ENCODE peak calls at places on chromosomes 4 and X, in four cellular contexts. A, H, S and J are unnamed samples. For H3K4me1, the result is how much of the 10 kb centered on the place peaks cover.

GRCh38 chr4:132396636-132397035 is 752.5 kb upstream of the PCDH10 start:
- DNase-seq in A (no peak), H (no peak), S (no peak), J (no peak)

GRCh38 chr4:55819634-55820033 is at the start of gene EXOC1L:
- DNase-seq in A (peak), H (no peak), S (no peak), J (no peak)

GRCh38 chr4:41432889-41433288 is 105.1 kb upstream of the LIMCH1 start:
- DNase-seq in A (peak), H (no peak), S (no peak), J (no peak)

GRCh38 chr4:96652158-96652557 is 812.3 kb downstream of the PDHA2 start:
- DNase-seq in A (no peak), H (no peak), S (no peak), J (no peak)

GRCh38 chr4:77015390-77015789 is 60.4 kb downstream of the CCNI start:
- DNase-seq in A (peak), H (no peak), S (no peak), J (no peak)

GRCh38 chr4:11497972-11498371 is 69.3 kb upstream of the HS3ST1 start:
- DNase-seq in A (no peak), H (no peak), S (no peak), J (no peak)

GRCh38 chr4:177107288-177107901 is 202.3 kb upstream of the NEIL3 start:
- DNase-seq in A (no peak), H (no peak), S (no peak), J (no peak)

GRCh38 chr4:20408596-20408995 is 156.9 kb downstream of the SLIT2 start:
- DNase-seq in A (no peak), H (no peak), S (no peak), J (no peak)

GRCh38 chr4:78675325-78675724 is 100.8 kb upstream of the BMP2K start:
- DNase-seq in A (no peak), H (no peak), S (no peak), J (no peak)

GRCh38 chr4:108483650-108484049 is 136.7 kb upstream of the RPL34 start:
- DNase-seq in A (no peak), H (no peak), S (no peak), J (no peak)

GRCh38 chr4:156734965-156735895 is 236.4 kb downstream of the PDGFC start:
- DNase-seq in A (no peak), H (no peak), S (no peak), J (no peak)

GRCh38 chr4:181564616-181565015 is 678.6 kb upstream of the TENM3 start:
- DNase-seq in A (no peak), H (no peak), S (no peak), J (no peak)

GRCh38 chr4:29304595-29304994 is 1415.6 kb upstream of the PCDH7 start:
- DNase-seq in A (no peak), H (no peak), S (peak), J (no peak)

GRCh38 chrX:5976332-5976731 is 252.3 kb downstream of the NLGN4X start:
- DNase-seq in A (no peak), H (no peak), S (no peak), J (no peak)

GRCh38 chrX:31715675-31716074 is 643.8 kb upstream of the FTHL17 start:
- DNase-seq in A (no peak), H (no peak), S (no peak), J (no peak)

GRCh38 chrX:68292471-68292870 is 140.8 kb downstream of the OPHN1 start:
- DNase-seq in A (no peak), H (no peak), S (no peak), J (no peak)

GRCh38 chr4:86549163-86549788 is 44.8 kb upstream of the PTPN13 start:
- DNase-seq in A (no peak), H (no peak), S (no peak), J (no peak)

GRCh38 chr4:55980725-55981124 is 32.0 kb downstream of the CEP135 start:
- DNase-seq in A (no peak), H (no peak), S (no peak), J (no peak)

GRCh38 chr4:41124916-41125548 is 89.3 kb downstream of the APBB2 start:
- DNase-seq in A (no peak), H (no peak), S (no peak), J (no peak)

GRCh38 chr4:138677651-138678202 is 337.9 kb upstream of the NOCT start:
- DNase-seq in A (no peak), H (no peak), S (no peak), J (no peak)

GRCh38 chr4:80268081-80268823 is 1.8 kb downstream of the FGF5 start:
- DNase-seq in A (peak), H (no peak), S (no peak), J (no peak)

GRCh38 chrX:96835660-96836289 is 47.9 kb upstream of the RPA4 start:
- DNase-seq in A (no peak), H (no peak), S (no peak), J (no peak)

GRCh38 chr4:109699553-109700225 is 3.6 kb downstream of the CASP6 start:
- DNase-seq in A (no peak), H (no peak), S (no peak), J (no peak)

GRCh38 chr4:54224960-54225670 is 4.0 kb upstream of the PDGFRA start:
- DNase-seq in A (no peak), H (no peak), S (no peak), J (no peak)

GRCh38 chr4:168540086-168540864 is 43.4 kb downstream of the PALLD start:
- DNase-seq in A (no peak), H (no peak), S (no peak), J (no peak)

GRCh38 chr4:8039290-8039689 is 99.6 kb upstream of the AFAP1 start:
- DNase-seq in A (no peak), H (no peak), S (no peak), J (no peak)

GRCh38 chr4:171025776-171026175 is 787.4 kb upstream of the GALNTL6 start:
- DNase-seq in A (no peak), H (no peak), S (no peak), J (no peak)

GRCh38 chr4:102638621-102639020 is 122.1 kb downstream of the MANBA start:
- DNase-seq in A (no peak), H (no peak), S (no peak), J (no peak)

GRCh38 chr4:88522702-88523324 is 763 bp downstream of the PYURF start:
- DNase-seq in A (no peak), H (no peak), S (peak), J (peak)

GRCh38 chr4:2817701-2818350 is 24.9 kb downstream of the SH3BP2 start:
- DNase-seq in A (peak), H (no peak), S (no peak), J (no peak)

GRCh38 chrX:154312116-154312515 is 16.5 kb downstream of the TKTL1 start:
- DNase-seq in A (no peak), H (no peak), S (no peak), J (no peak)

GRCh38 chr4:108793413-108793812 is 30.6 kb upstream of the ETNPPL start:
- DNase-seq in A (no peak), H (no peak), S (no peak), J (no peak)

GRCh38 chr4:48698029-48698901 is 81.8 kb downstream of the FRYL start:
- DNase-seq in A (no peak), H (no peak), S (peak), J (no peak)

GRCh38 chr4:42965326-42965725 is 72.8 kb downstream of the GRXCR1 start:
- DNase-seq in A (no peak), H (no peak), S (no peak), J (no peak)

GRCh38 chr4:26199566-26199965 is 121.2 kb upstream of the RBPJ start:
- DNase-seq in A (no peak), H (no peak), S (no peak), J (no peak)

GRCh38 chr4:94515365-94515764 is 63.6 kb downstream of the PDLIM5 start:
- DNase-seq in A (no peak), H (no peak), S (no peak), J (no peak)

DNA sequence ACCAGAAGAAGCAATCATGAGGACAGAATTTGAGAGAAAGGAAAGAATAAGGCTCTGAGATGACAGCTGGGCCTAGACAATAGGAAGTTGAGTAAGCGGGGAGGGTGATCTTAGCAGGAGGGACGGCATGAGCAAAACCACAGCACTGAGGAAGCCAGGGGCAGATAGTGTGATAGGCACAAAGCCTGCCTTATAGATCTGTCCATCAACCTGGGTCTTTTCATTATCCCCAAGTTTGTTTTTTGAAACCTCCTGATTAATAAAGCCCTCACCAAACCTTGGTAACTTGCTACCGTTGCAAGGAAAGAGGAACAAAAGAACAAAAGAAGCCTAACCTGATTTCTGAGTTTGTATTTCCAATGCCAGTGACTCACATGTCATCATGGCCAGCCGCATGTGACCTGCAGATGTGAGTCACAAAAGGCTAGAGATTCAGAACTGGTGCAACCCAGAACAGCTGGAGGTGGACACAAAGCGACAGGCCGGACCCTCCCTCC is 55.7 kb upstream of the PPARGC1A start:
- DNase-seq in A (no peak), H (no peak), S (peak), J (no peak)
- H3K27ac ChIP-seq in A (no peak), H (no peak), S (no peak), J (no peak)

GRCh38 chr4:134722306-134722705 is 520.7 kb upstream of the PABPC4L start:
- DNase-seq in A (no peak), H (no peak), S (no peak), J (no peak)
- H3K4me1 ChIP-seq in A (under half), H (under half), S (under half), J (under half)

DNA sequence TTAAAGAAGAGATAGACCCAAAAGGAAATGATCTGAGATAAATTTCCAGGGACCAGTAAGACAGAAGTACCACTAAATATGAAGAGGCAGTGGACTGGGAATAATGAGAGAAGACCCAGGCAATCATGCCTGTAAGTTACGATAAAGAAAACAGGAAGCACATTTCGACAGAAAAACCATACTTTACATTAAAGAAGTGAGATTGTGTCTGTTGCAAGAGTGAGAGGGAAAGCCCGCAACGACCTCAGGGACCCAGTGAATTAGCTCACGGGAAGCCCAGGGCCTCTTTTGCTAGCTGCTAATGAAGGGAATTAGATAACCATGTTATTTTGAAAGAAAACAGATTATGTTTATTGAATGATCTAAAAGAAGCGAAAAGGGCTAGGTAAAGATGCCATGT is 28.9 kb upstream of the ACSL1 start:
- DNase-seq in A (no peak), H (no peak), S (no peak), J (no peak)
- H3K27ac ChIP-seq in A (no peak), H (no peak), S (peak), J (peak)

DNA sequence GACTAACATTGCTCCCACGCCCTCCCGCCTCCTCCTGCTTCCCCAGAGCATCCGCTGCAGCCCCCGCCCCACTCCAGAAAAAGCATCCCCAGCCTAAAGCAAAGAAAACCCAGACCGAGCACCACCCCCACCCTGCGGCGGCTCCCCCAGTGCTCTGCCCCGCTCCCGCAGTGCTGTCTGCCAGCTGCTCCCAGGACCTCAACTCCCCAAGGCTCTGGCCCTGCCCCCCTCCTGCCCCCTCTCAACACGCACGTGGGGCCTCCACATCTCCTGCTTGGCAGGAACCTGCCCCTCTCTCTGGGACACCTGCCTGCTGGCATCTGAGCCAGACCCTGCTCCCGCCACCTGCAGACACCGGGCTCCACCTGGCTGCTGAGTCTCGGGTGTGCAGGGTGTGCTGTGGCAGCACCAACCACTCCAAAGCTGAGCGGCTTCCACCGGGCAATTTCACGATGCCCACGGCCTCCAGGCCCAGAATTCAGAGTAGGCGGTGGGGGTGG is 79.4 kb downstream of the FAM53A start:
- DNase-seq in A (no peak), H (peak), S (peak), J (no peak)
- H3K4me1 ChIP-seq in A (under half), H (under half), S (under half), J (under half)

DNA sequence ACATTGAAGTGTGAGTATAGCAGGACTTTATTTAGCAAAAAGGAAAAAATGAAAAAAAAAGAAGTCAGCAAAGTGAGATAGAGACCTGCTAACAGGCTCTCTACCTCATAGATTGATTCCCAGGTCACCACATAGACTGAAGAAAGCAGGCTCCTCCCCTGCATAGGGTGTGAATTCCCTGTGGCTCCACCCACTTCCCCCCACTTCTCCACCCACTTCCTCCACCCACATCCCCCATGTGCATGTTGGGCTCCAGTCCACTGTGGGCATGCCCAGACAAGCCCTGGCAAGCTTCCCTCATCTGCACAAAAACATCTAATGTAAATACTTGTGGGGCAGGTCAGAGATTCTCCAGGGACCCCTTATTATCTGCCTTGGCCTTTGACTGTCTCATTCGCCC is 97.8 kb downstream of the TMEM47 start:
- DNase-seq in A (peak), H (no peak), S (no peak), J (no peak)
- H3K27ac ChIP-seq in A (peak), H (no peak), S (no peak), J (no peak)

GRCh38 chrX:51437521-51437920 is 58.9 kb downstream of the NUDT11 start:
- DNase-seq in A (no peak), H (no peak), S (no peak), J (no peak)

GRCh38 chrX:51440365-51440764 is 56.0 kb downstream of the NUDT11 start:
- DNase-seq in A (no peak), H (no peak), S (no peak), J (no peak)

DNA sequence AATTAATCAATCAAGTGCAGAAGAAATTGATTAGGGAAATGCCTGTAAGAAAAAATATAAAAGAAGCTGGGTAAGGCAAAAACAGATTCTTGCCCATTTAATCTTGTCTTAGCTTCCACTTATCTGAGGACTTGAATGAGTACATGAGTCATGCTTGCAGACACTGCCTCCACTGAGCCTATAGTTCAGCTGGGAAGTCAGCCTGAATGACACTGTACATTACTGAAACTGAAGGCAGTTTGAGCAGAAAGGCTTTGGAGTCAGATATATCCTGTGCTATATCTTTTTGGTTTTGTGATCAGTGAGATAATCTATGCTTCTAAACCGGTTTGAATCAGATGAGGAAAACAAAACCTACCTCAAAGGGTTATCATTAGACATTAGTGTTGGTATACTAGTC is 61.3 kb downstream of the NUDT11 start:
- DNase-seq in A (no peak), H (no peak), S (no peak), J (no peak)
- H3K4me1 ChIP-seq in A (under half), H (under half), S (under half), J (under half)